ENCODE peak calls at places on chromosomes 12 and 14, in five cellular contexts. L, C, V, B and E are unnamed samples.

GRCh38 chr14:64878775-64879634 is 702 bp downstream of the SPTB start:
- DNase-seq in L (no peak), C (no peak), V (no peak), B (no peak), E (peak)

GRCh38 chr12:75341873-75342272 is 7.4 kb downstream of the GLIPR1L1 start:
- DNase-seq in L (no peak), C (no peak), V (no peak), B (no peak), E (no peak)

GRCh38 chr14:104821229-104821945 is 20.5 kb downstream of the ZBTB42 start:
- DNase-seq in L (no peak), C (no peak), V (no peak), B (no peak), E (no peak)

GRCh38 chr12:22173154-22173553 is 127.1 kb downstream of the CMAS start:
- DNase-seq in L (no peak), C (no peak), V (no peak), B (no peak), E (no peak)

GRCh38 chr14:33657478-33657877 is 293.4 kb downstream of the EGLN3 start:
- DNase-seq in L (no peak), C (no peak), V (no peak), B (no peak), E (no peak)

GRCh38 chr12:88896958-88897357 is 316.7 kb upstream of the KITLG start:
- DNase-seq in L (no peak), C (no peak), V (no peak), B (no peak), E (no peak)

GRCh38 chr12:110901401-110901800 is 19.0 kb downstream of the MYL2 start:
- DNase-seq in L (no peak), C (no peak), V (no peak), B (no peak), E (no peak)

GRCh38 chr12:118541945-118542344 is 165.6 kb downstream of the SUDS3 start:
- DNase-seq in L (no peak), C (no peak), V (no peak), B (no peak), E (no peak)

GRCh38 chr12:16555630-16556029 is 50.3 kb downstream of the LMO3 start:
- DNase-seq in L (no peak), C (no peak), V (no peak), B (no peak), E (no peak)

GRCh38 chr12:42741771-42742510 is 152.4 kb upstream of the PRICKLE1 start:
- DNase-seq in L (no peak), C (no peak), V (no peak), B (peak), E (no peak)

GRCh38 chr14:21233457-21234076 is 35.7 kb downstream of the HNRNPC start:
- DNase-seq in L (no peak), C (no peak), V (no peak), B (no peak), E (no peak)

GRCh38 chr14:52067873-52068740 is 752 bp downstream of the NID2 start:
- DNase-seq in L (no peak), C (no peak), V (peak), B (no peak), E (peak)

GRCh38 chr14:36835145-36835544 is 173.5 kb downstream of the PAX9 start:
- DNase-seq in L (peak), C (no peak), V (no peak), B (no peak), E (no peak)

GRCh38 chr12:62671321-62671720 is 204.7 kb downstream of the MON2 start:
- DNase-seq in L (no peak), C (no peak), V (no peak), B (no peak), E (no peak)

GRCh38 chr14:96624661-96625435 is 122.7 kb downstream of the PAPOLA start:
- DNase-seq in L (no peak), C (no peak), V (no peak), B (no peak), E (peak)

GRCh38 chr14:21735200-21735599 is 61.6 kb upstream of the OR4E1 start:
- DNase-seq in L (no peak), C (no peak), V (no peak), B (no peak), E (no peak)

GRCh38 chr14:54253195-54253947 is 143.4 kb upstream of the CDKN3 start:
- DNase-seq in L (peak), C (peak), V (no peak), B (peak), E (no peak)

GRCh38 chr12:95216704-95217376 is 427 bp downstream of the FGD6 start:
- DNase-seq in L (no peak), C (no peak), V (no peak), B (no peak), E (no peak)

GRCh38 chr14:28751467-28752058 is 15.0 kb upstream of the FOXG1 start:
- DNase-seq in L (peak), C (peak), V (peak), B (peak), E (peak)

GRCh38 chr12:11981174-11981733 is 89.5 kb upstream of the BCL2L14 start:
- DNase-seq in L (no peak), C (no peak), V (no peak), B (no peak), E (no peak)

GRCh38 chr12:92136883-92137582 is 8.6 kb downstream of the BTG1 start:
- DNase-seq in L (peak), C (peak), V (no peak), B (peak), E (no peak)

GRCh38 chr12:121190523-121191031 is 19.4 kb upstream of the P2RX4 start:
- DNase-seq in L (peak), C (peak), V (no peak), B (peak), E (no peak)

GRCh38 chr12:44847888-44848770 is 28.0 kb downstream of the NELL2 start:
- DNase-seq in L (no peak), C (no peak), V (no peak), B (no peak), E (no peak)

GRCh38 chr14:26598672-26599131 is 869 bp upstream of the NOVA1 start:
- DNase-seq in L (no peak), C (no peak), V (no peak), B (no peak), E (peak)

GRCh38 chr14:60656755-60657608 is 7.7 kb upstream of the SIX1 start:
- DNase-seq in L (no peak), C (no peak), V (peak), B (no peak), E (peak)

GRCh38 chr14:95500201-95500681 is 16.2 kb downstream of the SYNE3 start:
- DNase-seq in L (no peak), C (no peak), V (no peak), B (no peak), E (no peak)

GRCh38 chr12:77686760-77687159 is 143.9 kb upstream of the NAV3 start:
- DNase-seq in L (no peak), C (no peak), V (no peak), B (no peak), E (no peak)

GRCh38 chr12:77682488-77682887 is 148.2 kb upstream of the NAV3 start:
- DNase-seq in L (no peak), C (no peak), V (no peak), B (no peak), E (no peak)

GRCh38 chr12:77687346-77687745 is 143.3 kb upstream of the NAV3 start:
- DNase-seq in L (no peak), C (no peak), V (no peak), B (peak), E (no peak)

GRCh38 chr12:77685906-77686305 is 144.8 kb upstream of the NAV3 start:
- DNase-seq in L (no peak), C (no peak), V (no peak), B (no peak), E (no peak)

DNA sequence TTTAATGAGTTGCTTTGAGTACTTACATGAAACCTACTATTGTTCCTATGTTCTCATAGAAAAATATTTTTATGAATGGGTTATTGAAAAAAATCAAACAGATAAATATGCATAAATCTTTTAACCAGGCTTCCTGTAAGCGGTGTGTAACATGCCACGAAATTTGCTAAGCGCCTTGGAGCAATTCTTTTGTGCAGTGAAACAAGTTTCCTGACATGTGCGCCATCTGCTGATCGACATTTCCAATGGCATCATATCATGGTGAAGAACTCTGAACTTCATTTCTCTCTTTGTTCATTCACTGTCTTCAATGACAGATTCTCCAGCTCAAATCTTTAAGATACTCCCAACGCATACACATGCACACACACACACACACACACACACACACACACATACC is 145.6 kb upstream of the NAV3 start:
- DNase-seq in L (peak), C (peak), V (peak), B (peak), E (peak)
- TF ChIP-seq CTCF in L (peak), C (peak), V (peak), B (peak), E (peak)

DNA sequence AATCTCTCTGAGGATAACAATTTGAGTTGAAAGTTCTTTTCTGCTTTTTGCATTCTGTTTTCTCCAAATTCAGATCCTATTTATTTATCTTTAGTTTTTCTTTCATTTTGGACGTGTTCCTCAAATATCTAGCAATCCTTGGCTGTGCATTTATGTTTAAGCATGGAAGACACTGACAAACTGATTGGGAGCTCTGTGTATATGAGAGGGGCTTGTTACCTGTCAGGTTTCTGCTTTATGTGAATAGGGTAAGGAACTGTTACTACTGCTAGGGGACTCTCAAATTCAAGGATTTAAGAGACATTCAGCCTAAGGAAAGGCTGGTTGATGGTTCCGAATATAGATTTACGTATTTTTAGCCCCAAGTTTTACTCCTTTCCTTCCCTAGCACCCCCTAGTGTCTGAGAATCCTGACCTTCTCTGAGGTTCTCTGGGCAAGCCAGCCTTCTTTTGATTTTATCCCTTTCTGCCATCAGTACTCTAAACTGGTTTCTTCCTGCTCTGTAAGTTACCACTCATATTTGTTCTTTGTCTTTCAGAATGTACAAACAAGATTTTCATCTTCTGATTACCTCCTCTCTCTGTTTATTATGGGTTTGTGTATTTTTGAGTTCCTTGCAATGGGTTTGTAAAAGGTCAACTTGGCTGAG is 30.5 kb downstream of the YLPM1 start:
- DNase-seq in L (no peak), C (no peak), V (no peak), B (no peak), E (no peak)
- TF ChIP-seq CTCF in L (peak), C (peak), V (peak), B (peak), E (no peak)

GRCh38 chr14:67420102-67420739 is 8.3 kb upstream of the PLEK2 start:
- DNase-seq in L (no peak), C (no peak), V (no peak), B (no peak), E (no peak)
- TF ChIP-seq CTCF in L (peak), C (peak), V (peak), B (peak), E (no peak)

GRCh38 chr12:79978692-79979091 is 43.8 kb upstream of the PPP1R12A start:
- DNase-seq in L (no peak), C (no peak), V (no peak), B (no peak), E (no peak)

GRCh38 chr12:79983492-79983891 is 48.6 kb upstream of the PPP1R12A start:
- DNase-seq in L (no peak), C (no peak), V (no peak), B (peak), E (no peak)

GRCh38 chr12:79988368-79988767 is 53.5 kb upstream of the PPP1R12A start:
- DNase-seq in L (no peak), C (no peak), V (no peak), B (peak), E (no peak)

GRCh38 chr12:79983969-79984629 is 49.2 kb upstream of the PPP1R12A start:
- DNase-seq in L (no peak), C (no peak), V (no peak), B (peak), E (no peak)

DNA sequence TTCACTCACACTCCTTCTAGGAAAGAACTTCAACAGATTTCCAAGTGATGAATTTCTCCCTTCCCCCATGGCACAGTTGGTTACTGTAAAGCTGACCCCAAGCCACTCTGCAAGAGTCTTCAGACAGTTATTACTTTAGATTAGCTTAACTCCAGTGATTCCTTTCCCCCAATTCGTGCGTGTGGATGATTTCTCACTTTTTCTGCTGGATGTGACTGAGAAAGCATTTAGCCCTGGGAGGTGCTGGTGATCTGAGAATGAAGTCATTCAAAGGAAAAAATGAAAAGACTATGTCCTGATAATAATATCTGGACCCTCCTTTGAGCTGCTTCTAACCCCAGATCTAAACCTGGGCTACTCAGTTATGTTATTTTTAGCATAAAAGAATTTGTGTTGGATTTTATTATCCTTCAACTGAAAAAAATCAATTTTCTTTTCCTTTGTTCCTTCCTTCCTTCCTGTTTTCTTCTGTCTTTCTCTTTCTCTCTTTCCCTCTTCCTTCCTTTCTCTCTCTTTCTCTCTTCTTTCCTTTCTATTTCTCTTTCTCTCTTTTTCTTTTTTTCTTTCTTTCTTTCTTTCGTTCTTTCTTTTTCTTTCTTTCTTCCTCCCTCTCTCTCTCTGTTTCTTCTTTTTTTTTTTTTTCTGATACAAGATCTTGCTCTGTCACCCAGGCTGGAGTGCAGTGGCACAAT is 47.6 kb upstream of the PPP1R12A start:
- DNase-seq in L (no peak), C (no peak), V (no peak), B (peak), E (no peak)
- TF ChIP-seq CTCF in L (no peak), C (no peak), V (no peak), B (no peak), E (no peak)